ENCODE peak calls at places on chromosomes 4 and X, in eight cellular contexts. B, V, N, X, E, A, I and C are unnamed samples.

GRCh38 chr4:93199492-93199891 is 629.1 kb upstream of the ATOH1 start:
- DNase-seq in B (peak; percentile 65), V (peak; percentile 52), N (peak; percentile 75), X (peak; percentile 52), E (peak; percentile 52), A (peak; percentile 75), I (peak; percentile 55), C (peak; percentile 29)

GRCh38 chr4:81712714-81713113 is 241.0 kb upstream of the RASGEF1B start:
- DNase-seq in B (no peak), V (no peak), N (no peak), X (no peak), E (no peak), A (no peak), I (no peak), C (no peak)

GRCh38 chrX:120560405-120560841 is 339 bp downstream of the CUL4B start:
- DNase-seq in B (peak; percentile 47), V (no peak), N (no peak), X (peak; percentile 65), E (no peak), A (peak; percentile 58), I (no peak), C (peak; percentile 39)

GRCh38 chr4:92263575-92263974 is 40.2 kb upstream of the GRID2 start:
- DNase-seq in B (no peak), V (no peak), N (no peak), X (no peak), E (no peak), A (no peak), I (no peak), C (no peak)

GRCh38 chr4:76634239-76634638 is 199.2 kb downstream of the SHROOM3 start:
- DNase-seq in B (peak; percentile 62), V (no peak), N (no peak), X (peak; percentile 88), E (no peak), A (peak; percentile 78), I (no peak), C (peak; percentile 65)

GRCh38 chrX:133523094-133523493 is 107.8 kb upstream of the GPC4 start:
- DNase-seq in B (no peak), V (no peak), N (no peak), X (no peak), E (no peak), A (no peak), I (no peak), C (no peak)

GRCh38 chrX:17500145-17500579 is 125.2 kb downstream of the NHS start:
- DNase-seq in B (peak; percentile 22), V (no peak), N (no peak), X (no peak), E (no peak), A (no peak), I (no peak), C (peak; percentile 64)

GRCh38 chrX:88416002-88416401 is 331.0 kb upstream of the CPXCR1 start:
- DNase-seq in B (no peak), V (no peak), N (no peak), X (no peak), E (no peak), A (no peak), I (no peak), C (no peak)

GRCh38 chr4:112167790-112168189 is 22.5 kb downstream of the FAM241A start:
- DNase-seq in B (no peak), V (no peak), N (no peak), X (no peak), E (no peak), A (no peak), I (no peak), C (peak; percentile 37)

GRCh38 chr4:24913099-24913445 is 230 bp upstream of the CCDC149 start:
- DNase-seq in B (peak; percentile 23), V (no peak), N (no peak), X (no peak), E (no peak), A (no peak), I (peak; percentile 56), C (no peak)

GRCh38 chr4:24920008-24920407 is 7.2 kb upstream of the CCDC149 start:
- DNase-seq in B (no peak), V (no peak), N (no peak), X (no peak), E (no peak), A (no peak), I (no peak), C (no peak)

GRCh38 chr4:24915121-24915922 is 2.5 kb upstream of the CCDC149 start:
- DNase-seq in B (peak; percentile 12), V (no peak), N (peak; percentile 70), X (no peak), E (no peak), A (no peak), I (peak; percentile 46), C (no peak)

GRCh38 chr4:24914460-24914859 is 1.6 kb upstream of the CCDC149 start:
- DNase-seq in B (no peak), V (no peak), N (no peak), X (no peak), E (no peak), A (no peak), I (no peak), C (no peak)

GRCh38 chr4:24917076-24917856 is 4.4 kb upstream of the CCDC149 start:
- DNase-seq in B (no peak), V (no peak), N (peak; percentile 81), X (no peak), E (no peak), A (no peak), I (peak; percentile 64), C (no peak)
- H3K9ac ChIP-seq in B (no peak overlapping the region), V (no peak overlapping the region), N (no peak overlapping the region), X (no peak overlapping the region), E (no peak overlapping the region), A (no peak overlapping the region), I (no peak overlapping the region), C (no peak overlapping the region)

DNA sequence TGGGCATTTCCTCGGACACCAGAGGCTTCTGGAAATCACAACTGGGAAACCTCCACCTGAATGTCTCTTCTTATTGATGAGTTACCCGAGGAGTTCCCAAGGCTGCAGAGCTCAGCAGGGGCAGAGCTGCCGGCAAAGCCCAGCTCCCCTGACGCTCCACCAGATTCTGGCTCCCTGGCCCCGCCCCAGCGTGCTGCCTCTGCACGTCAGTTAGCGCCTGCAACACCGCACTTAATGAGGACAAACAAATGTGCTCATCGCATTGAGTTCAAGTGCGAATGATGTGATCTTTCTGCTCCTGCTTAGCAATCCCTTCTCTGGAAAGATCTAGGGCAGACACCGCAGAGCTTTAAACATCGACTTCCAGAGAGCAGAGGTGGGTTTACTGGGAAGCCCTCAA is 55.5 kb upstream of the FBXW7 start:
- DNase-seq in B (peak; percentile 65), V (no peak), N (peak; percentile 96), X (peak; percentile 88), E (peak; percentile 31), A (peak; percentile 25), I (peak; percentile 85), C (peak; percentile 11)
- H3K9ac ChIP-seq in B (no peak overlapping the region), V (no peak overlapping the region), N (peak overlapping the region; percentile 19), X (no peak overlapping the region), E (no peak overlapping the region), A (no peak overlapping the region), I (no peak overlapping the region), C (no peak overlapping the region)

DNA sequence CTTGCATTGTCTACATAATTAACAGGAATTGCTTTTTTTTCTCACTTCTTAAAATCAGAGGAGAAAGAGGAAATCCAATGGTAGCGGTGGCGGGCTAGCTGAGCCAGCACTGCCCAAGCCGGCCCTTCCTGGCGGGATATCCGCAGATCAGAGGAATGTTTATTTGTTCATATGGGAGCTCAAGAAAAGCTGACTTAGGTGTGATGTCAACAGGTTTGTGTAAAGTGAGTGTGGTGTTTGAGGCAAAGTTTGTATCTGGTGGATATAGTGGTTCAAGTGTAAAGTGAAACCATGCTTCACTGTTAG is 466 bp upstream of the SLC39A8 start:
- DNase-seq in B (no peak), V (no peak), N (no peak), X (no peak), E (no peak), A (no peak), I (no peak), C (no peak)
- H3K9ac ChIP-seq in B (no peak overlapping the region), V (no peak overlapping the region), N (peak overlapping the region; percentile 82), X (peak overlapping the region; percentile 94), E (no peak overlapping the region), A (peak overlapping the region; percentile 5), I (no peak overlapping the region), C (no peak overlapping the region)

DNA sequence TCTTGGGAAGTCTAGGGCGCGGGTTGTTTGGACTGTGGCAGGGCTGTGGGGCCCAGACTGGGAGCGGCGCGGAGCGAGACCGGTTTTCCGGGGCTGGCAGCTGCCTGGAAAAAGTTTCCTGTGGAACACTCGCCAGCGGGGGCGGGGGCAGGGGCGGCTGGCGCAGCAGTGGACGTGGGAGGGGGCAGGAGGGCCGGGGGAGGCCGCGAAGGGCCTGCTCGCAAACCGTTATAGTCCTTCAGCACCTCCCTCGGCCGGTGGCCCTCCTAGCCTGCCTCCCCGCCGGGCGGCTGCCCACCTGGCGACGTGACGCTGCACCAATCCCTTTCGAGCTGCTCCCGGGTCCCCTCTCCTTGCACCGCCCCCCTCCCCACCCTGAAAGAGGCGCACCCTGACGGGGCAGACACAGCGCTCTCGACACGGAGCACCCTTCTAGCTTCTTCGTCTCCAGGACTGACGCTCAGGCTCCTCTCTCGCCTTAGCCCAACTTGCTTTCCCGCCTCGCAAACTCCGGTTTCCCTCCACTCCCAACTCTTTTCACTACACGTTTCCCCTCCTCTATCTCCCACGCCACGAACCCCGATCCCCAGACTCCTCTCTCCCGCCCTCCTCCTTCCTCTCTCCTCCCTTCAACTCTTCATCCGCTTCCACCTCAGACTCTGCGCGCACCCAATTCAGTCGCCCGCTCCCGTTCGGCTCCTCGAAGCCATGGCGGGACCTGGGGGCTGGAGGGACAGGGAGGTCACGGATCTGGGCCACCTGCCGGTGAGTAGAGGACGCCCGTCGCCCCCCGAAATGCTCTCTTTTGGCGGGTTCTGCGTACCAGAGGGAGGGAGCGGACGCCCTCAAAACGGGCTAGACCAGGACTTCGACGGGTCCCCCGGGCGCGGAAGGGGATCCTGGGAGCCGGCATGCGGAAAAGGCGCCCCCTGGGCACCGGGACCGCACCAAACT is at the start of gene NRK:
- DNase-seq in B (peak; percentile 31), V (no peak), N (peak; percentile 70), X (peak; percentile 56), E (no peak), A (peak; percentile 38), I (peak; percentile 51), C (no peak)
- H3K9ac ChIP-seq in B (no peak within 1 kb of the TSS), V (no peak within 1 kb of the TSS), N (no peak within 1 kb of the TSS), X (no peak within 1 kb of the TSS), E (no peak within 1 kb of the TSS), A (no peak within 1 kb of the TSS), I (peak within 1 kb of the TSS; percentile 44), C (no peak within 1 kb of the TSS)